ENCODE peak calls at places on chromosomes 5 and 9, in seven cellular contexts. One of them, this sample, is unnamed.

GRCh38 chr9:109806506-109807115 is 26.6 kb downstream of the PALM2AKAP2 start:
- DNase-seq in endothelial cell of umbilical vein: no peak
- DNase-seq in H1: no peak
- DNase-seq in GM12878: no peak
- DNase-seq in K562: no peak
- DNase-seq in HCT116: no peak
- DNase-seq in SK-N-MC: no peak
- DNase-seq in this sample: no peak

GRCh38 chr5:10621837-10622236 is 58.0 kb downstream of the ANKRD33B start:
- DNase-seq in endothelial cell of umbilical vein: peak; percentile 37
- DNase-seq in SK-N-MC: no peak
- DNase-seq in K562: no peak
- DNase-seq in GM12878: no peak
- DNase-seq in HCT116: no peak
- DNase-seq in H1: no peak
- DNase-seq in this sample: no peak

GRCh38 chr5:65663804-65664521 is 39.1 kb downstream of the SHLD3 start:
- DNase-seq in endothelial cell of umbilical vein: peak; percentile 16
- DNase-seq in GM12878: no peak
- DNase-seq in HCT116: peak; percentile 4
- DNase-seq in H1: peak; percentile 3
- DNase-seq in K562: peak; percentile 23
- DNase-seq in SK-N-MC: no peak
- DNase-seq in this sample: peak; percentile 74

GRCh38 chr5:94471496-94471895 is 146.9 kb downstream of the KIAA0825 start:
- DNase-seq in HCT116: no peak
- DNase-seq in endothelial cell of umbilical vein: peak; percentile 9
- DNase-seq in H1: no peak
- DNase-seq in K562: no peak
- DNase-seq in GM12878: no peak
- DNase-seq in SK-N-MC: no peak
- DNase-seq in this sample: no peak

GRCh38 chr5:139905401-139905800 is 109.8 kb downstream of the PSD2 start:
- DNase-seq in endothelial cell of umbilical vein: no peak
- DNase-seq in HCT116: no peak
- DNase-seq in GM12878: no peak
- DNase-seq in SK-N-MC: no peak
- DNase-seq in K562: no peak
- DNase-seq in H1: no peak
- DNase-seq in this sample: no peak

GRCh38 chr9:111839387-111839786 is 44.6 kb upstream of the SHOC1 start:
- DNase-seq in endothelial cell of umbilical vein: peak; percentile 39
- DNase-seq in SK-N-MC: no peak
- DNase-seq in HCT116: no peak
- DNase-seq in H1: no peak
- DNase-seq in GM12878: peak; percentile 39
- DNase-seq in K562: no peak
- DNase-seq in this sample: no peak

GRCh38 chr9:100472725-100473261 is at the start of gene TMEFF1:
- DNase-seq in K562: peak; percentile 89
- DNase-seq in SK-N-MC: no peak
- DNase-seq in HCT116: no peak
- DNase-seq in H1: peak; percentile 50
- DNase-seq in endothelial cell of umbilical vein: peak; percentile 61
- DNase-seq in GM12878: no peak
- DNase-seq in this sample: peak; percentile 91

GRCh38 chr5:173907686-173908371 is 19.7 kb downstream of the CPEB4 start:
- DNase-seq in endothelial cell of umbilical vein: no peak
- DNase-seq in H1: no peak
- DNase-seq in GM12878: no peak
- DNase-seq in K562: no peak
- DNase-seq in HCT116: no peak
- DNase-seq in SK-N-MC: no peak
- DNase-seq in this sample: no peak

GRCh38 chr5:469752-470483 is 26.9 kb downstream of the EXOC3 start:
- DNase-seq in HCT116: no peak
- DNase-seq in endothelial cell of umbilical vein: no peak
- DNase-seq in K562: no peak
- DNase-seq in SK-N-MC: no peak
- DNase-seq in H1: no peak
- DNase-seq in GM12878: no peak
- DNase-seq in this sample: no peak

GRCh38 chr5:107826311-107827000 is 155.7 kb upstream of the EFNA5 start:
- DNase-seq in K562: no peak
- DNase-seq in SK-N-MC: no peak
- DNase-seq in HCT116: no peak
- DNase-seq in endothelial cell of umbilical vein: no peak
- DNase-seq in H1: peak; percentile 43
- DNase-seq in GM12878: no peak
- DNase-seq in this sample: peak; percentile 91

GRCh38 chr9:111276723-111277122 is 53.3 kb downstream of the OR2K2 start:
- DNase-seq in SK-N-MC: no peak
- DNase-seq in HCT116: no peak
- DNase-seq in K562: no peak
- DNase-seq in endothelial cell of umbilical vein: no peak
- DNase-seq in GM12878: no peak
- DNase-seq in H1: no peak
- DNase-seq in this sample: no peak

GRCh38 chr5:15004506-15004905 is 132.9 kb upstream of the ANKH start:
- DNase-seq in HCT116: no peak
- DNase-seq in K562: no peak
- DNase-seq in SK-N-MC: no peak
- DNase-seq in H1: no peak
- DNase-seq in GM12878: no peak
- DNase-seq in endothelial cell of umbilical vein: no peak
- DNase-seq in this sample: no peak

GRCh38 chr5:125412051-125412560 is 665.7 kb upstream of the ZNF608 start:
- DNase-seq in HCT116: no peak
- DNase-seq in K562: no peak
- DNase-seq in H1: no peak
- DNase-seq in GM12878: peak; percentile 57
- DNase-seq in endothelial cell of umbilical vein: peak; percentile 64
- DNase-seq in SK-N-MC: no peak
- DNase-seq in this sample: peak; percentile 61

GRCh38 chr9:78029601-78030552 is 1.7 kb downstream of the GNAQ start:
- DNase-seq in endothelial cell of umbilical vein: peak; percentile 67
- DNase-seq in HCT116: no peak
- DNase-seq in GM12878: no peak
- DNase-seq in SK-N-MC: no peak
- DNase-seq in K562: no peak
- DNase-seq in H1: no peak
- DNase-seq in this sample: peak; percentile 40

DNA sequence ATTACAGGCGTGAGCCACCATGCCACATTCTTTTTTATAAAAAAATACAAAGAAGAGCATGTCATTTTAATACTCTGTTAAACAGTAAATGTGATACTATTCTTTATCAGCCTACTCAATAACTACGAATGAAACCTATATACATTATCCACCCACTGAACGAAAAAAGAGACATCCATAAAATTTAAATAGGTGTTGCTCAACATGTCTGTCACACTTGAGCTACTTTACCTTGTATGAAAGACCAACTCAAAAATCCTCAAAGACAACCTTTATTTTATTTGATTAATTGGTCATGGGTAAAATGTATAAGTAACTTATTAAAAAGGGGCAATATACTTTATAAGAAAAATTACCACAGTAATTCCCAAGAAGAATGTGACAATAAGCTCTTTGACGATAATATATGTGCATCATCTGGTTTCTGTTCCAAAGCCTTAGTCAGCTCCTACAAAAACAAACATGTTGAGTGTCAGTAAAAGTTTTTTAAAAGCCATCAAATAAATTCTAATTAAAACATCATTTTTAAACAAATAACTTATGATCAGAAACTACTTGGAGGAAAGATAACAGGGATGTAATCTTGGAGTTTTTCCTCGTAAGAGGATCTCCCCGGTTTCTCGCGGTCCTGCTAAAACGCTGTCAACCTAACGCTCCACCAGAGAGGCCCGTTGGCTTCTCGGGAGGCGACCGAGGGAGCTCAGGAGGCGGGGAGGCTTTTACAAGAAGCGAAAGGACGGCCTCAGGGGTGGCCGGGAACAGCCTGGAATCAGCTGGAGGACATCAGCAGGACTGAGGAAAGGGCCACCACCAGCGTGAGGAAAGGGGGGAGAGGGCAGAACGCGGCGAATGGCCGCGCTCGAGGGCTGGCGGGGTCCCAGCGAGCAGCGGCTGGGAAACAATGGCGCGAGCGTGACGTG is 13.5 kb upstream of the ANKRD18B start:
- DNase-seq in SK-N-MC: no peak
- DNase-seq in H1: no peak
- DNase-seq in K562: peak; percentile 19
- DNase-seq in endothelial cell of umbilical vein: peak; percentile 78
- DNase-seq in GM12878: no peak
- DNase-seq in HCT116: no peak
- DNase-seq in this sample: peak; percentile 75
- TF ChIP-seq POLR2AphosphoS5 in SK-N-MC: peak; percentile 67
- TF ChIP-seq POLR2AphosphoS5 in H1: peak; percentile 43
- TF ChIP-seq POLR2AphosphoS5 in K562: peak; percentile 55
- TF ChIP-seq POLR2AphosphoS5 in endothelial cell of umbilical vein: peak; percentile 66
- TF ChIP-seq POLR2AphosphoS5 in GM12878: no peak
- TF ChIP-seq POLR2AphosphoS5 in HCT116: peak; percentile 48
- TF ChIP-seq POLR2AphosphoS5 in this sample: peak; percentile 68

GRCh38 chr9:95754533-95755420 is 120.7 kb upstream of the ERCC6L2 start:
- DNase-seq in endothelial cell of umbilical vein: no peak
- DNase-seq in H1: peak; percentile 50
- DNase-seq in K562: no peak
- DNase-seq in HCT116: no peak
- DNase-seq in SK-N-MC: no peak
- DNase-seq in GM12878: no peak
- DNase-seq in this sample: peak; percentile 92

GRCh38 chr9:95749493-95749892 is 126.0 kb upstream of the ERCC6L2 start:
- DNase-seq in SK-N-MC: no peak
- DNase-seq in GM12878: no peak
- DNase-seq in HCT116: no peak
- DNase-seq in endothelial cell of umbilical vein: no peak
- DNase-seq in H1: no peak
- DNase-seq in K562: no peak
- DNase-seq in this sample: no peak

GRCh38 chr9:95753762-95754465 is 121.6 kb upstream of the ERCC6L2 start:
- DNase-seq in HCT116: no peak
- DNase-seq in K562: no peak
- DNase-seq in H1: no peak
- DNase-seq in endothelial cell of umbilical vein: peak; percentile 20
- DNase-seq in GM12878: no peak
- DNase-seq in SK-N-MC: no peak
- DNase-seq in this sample: peak; percentile 32

GRCh38 chr9:95750725-95751644 is 124.5 kb upstream of the ERCC6L2 start:
- DNase-seq in HCT116: no peak
- DNase-seq in endothelial cell of umbilical vein: no peak
- DNase-seq in SK-N-MC: no peak
- DNase-seq in GM12878: peak; percentile 11
- DNase-seq in H1: no peak
- DNase-seq in K562: no peak
- DNase-seq in this sample: peak; percentile 62

GRCh38 chr9:95752129-95752731 is 123.3 kb upstream of the ERCC6L2 start:
- DNase-seq in endothelial cell of umbilical vein: no peak
- DNase-seq in H1: no peak
- DNase-seq in K562: no peak
- DNase-seq in SK-N-MC: no peak
- DNase-seq in GM12878: no peak
- DNase-seq in HCT116: no peak
- DNase-seq in this sample: peak; percentile 50
- TF ChIP-seq EZH2 in endothelial cell of umbilical vein: no peak
- TF ChIP-seq EZH2 in H1: peak; percentile 34
- TF ChIP-seq EZH2 in K562: no peak
- TF ChIP-seq EZH2 in SK-N-MC: no peak
- TF ChIP-seq EZH2 in GM12878: no peak
- TF ChIP-seq EZH2 in HCT116: no peak
- TF ChIP-seq EZH2 in this sample: peak; percentile 21

GRCh38 chr9:37788328-37788727 is 3.5 kb upstream of the EXOSC3 start:
- DNase-seq in HCT116: no peak
- DNase-seq in GM12878: no peak
- DNase-seq in K562: no peak
- DNase-seq in endothelial cell of umbilical vein: no peak
- DNase-seq in SK-N-MC: no peak
- DNase-seq in H1: no peak
- DNase-seq in this sample: no peak
- TF ChIP-seq POLR2AphosphoS5 in HCT116: no peak
- TF ChIP-seq POLR2AphosphoS5 in GM12878: no peak
- TF ChIP-seq POLR2AphosphoS5 in K562: no peak
- TF ChIP-seq POLR2AphosphoS5 in endothelial cell of umbilical vein: no peak
- TF ChIP-seq POLR2AphosphoS5 in SK-N-MC: no peak
- TF ChIP-seq POLR2AphosphoS5 in H1: no peak
- TF ChIP-seq POLR2AphosphoS5 in this sample: no peak

GRCh38 chr5:170268153-170268689 is 29.4 kb downstream of the LCP2 start:
- DNase-seq in endothelial cell of umbilical vein: no peak
- DNase-seq in SK-N-MC: no peak
- DNase-seq in HCT116: no peak
- DNase-seq in H1: no peak
- DNase-seq in GM12878: no peak
- DNase-seq in K562: no peak
- DNase-seq in this sample: no peak

GRCh38 chr5:170265527-170265926 is 32.0 kb downstream of the LCP2 start:
- DNase-seq in H1: no peak
- DNase-seq in SK-N-MC: no peak
- DNase-seq in HCT116: no peak
- DNase-seq in GM12878: no peak
- DNase-seq in endothelial cell of umbilical vein: no peak
- DNase-seq in K562: no peak
- DNase-seq in this sample: peak; percentile 37

GRCh38 chr5:170267431-170268152 is 30.0 kb downstream of the LCP2 start:
- DNase-seq in endothelial cell of umbilical vein: peak; percentile 75
- DNase-seq in K562: peak; percentile 80
- DNase-seq in HCT116: peak; percentile 37
- DNase-seq in GM12878: peak; percentile 34
- DNase-seq in SK-N-MC: no peak
- DNase-seq in H1: no peak
- DNase-seq in this sample: peak; percentile 93

GRCh38 chr5:170268884-170269283 is 28.7 kb downstream of the LCP2 start:
- DNase-seq in endothelial cell of umbilical vein: no peak
- DNase-seq in K562: no peak
- DNase-seq in HCT116: no peak
- DNase-seq in H1: no peak
- DNase-seq in GM12878: no peak
- DNase-seq in SK-N-MC: no peak
- DNase-seq in this sample: no peak

DNA sequence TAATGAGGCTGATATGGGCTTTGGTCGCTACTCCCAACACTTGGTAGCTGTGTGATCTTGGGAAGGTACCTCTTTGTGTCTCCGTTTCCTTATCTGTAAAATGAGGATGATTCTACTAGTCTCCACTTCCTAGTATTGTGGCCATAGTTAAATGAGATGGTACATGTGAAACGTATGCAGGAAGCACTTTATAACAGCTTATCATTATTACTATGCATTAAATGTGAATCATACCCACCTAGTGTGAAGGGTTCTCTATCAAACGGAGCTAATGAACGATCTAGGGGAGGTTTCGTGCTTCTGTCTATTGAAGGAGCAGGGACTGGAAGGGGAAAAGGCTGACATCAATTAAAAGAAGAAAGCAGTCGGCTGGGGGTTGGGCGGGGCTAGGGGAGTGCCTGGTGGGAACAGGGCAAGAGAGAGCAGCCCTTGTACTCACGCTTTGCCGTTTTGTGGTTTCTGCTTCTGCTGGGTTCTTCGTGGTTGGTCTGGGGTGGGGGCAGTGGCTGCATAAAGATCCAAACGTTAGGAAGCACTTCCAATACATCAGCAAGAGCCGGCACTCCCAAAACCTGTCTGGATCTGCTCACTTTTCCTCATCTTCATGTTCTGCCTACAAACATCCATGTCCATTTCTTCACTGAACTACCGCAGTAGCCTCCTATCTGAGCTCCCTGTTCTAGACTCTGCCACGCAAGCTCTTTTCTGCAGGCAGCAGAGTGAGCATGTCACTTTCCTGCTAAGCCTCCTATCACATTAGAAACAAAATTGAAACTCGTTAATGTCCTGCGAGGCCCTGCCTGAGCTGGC is 30.8 kb downstream of the LCP2 start:
- DNase-seq in SK-N-MC: no peak
- DNase-seq in endothelial cell of umbilical vein: no peak
- DNase-seq in HCT116: no peak
- DNase-seq in GM12878: no peak
- DNase-seq in K562: no peak
- DNase-seq in H1: no peak
- DNase-seq in this sample: no peak
- TF ChIP-seq EZH2 in SK-N-MC: no peak
- TF ChIP-seq EZH2 in endothelial cell of umbilical vein: no peak
- TF ChIP-seq EZH2 in HCT116: no peak
- TF ChIP-seq EZH2 in GM12878: no peak
- TF ChIP-seq EZH2 in K562: no peak
- TF ChIP-seq EZH2 in H1: no peak
- TF ChIP-seq EZH2 in this sample: no peak